ENCODE peak calls at places on chromosome 22, in seven cellular contexts. G, B, T, W, K, A and E are unnamed samples.

GRCh38 chr22:33864723-33865130 is 55.5 kb downstream of the LARGE1 start:
- DNase-seq in T (no peak), W (peak), K (no peak), G (no peak), A (peak), B (no peak), E (no peak)

GRCh38 chr22:27918351-27919221 is 470 bp downstream of the PITPNB start:
- DNase-seq in B (peak), G (peak), A (peak), W (peak), T (no peak), K (no peak), E (peak)

GRCh38 chr22:31926086-31926485 is 18.2 kb upstream of the YWHAH start:
- DNase-seq in B (no peak), A (no peak), K (no peak), T (no peak), W (no peak), G (no peak), E (no peak)

GRCh38 chr22:42905702-42906183 is 48.7 kb upstream of the ARFGAP3 start:
- DNase-seq in T (no peak), W (no peak), K (no peak), G (no peak), A (peak), B (no peak), E (no peak)

GRCh38 chr22:26259510-26259909 is 90.2 kb downstream of the SEZ6L start:
- DNase-seq in T (peak), G (peak), K (peak), W (peak), A (no peak), B (peak), E (no peak)

GRCh38 chr22:37880668-37881440 is 25.2 kb upstream of the MICALL1 start:
- DNase-seq in B (no peak), A (no peak), W (peak), K (no peak), T (no peak), G (no peak), E (no peak)

GRCh38 chr22:36153756-36154155 is 6.8 kb downstream of the APOL3 start:
- DNase-seq in A (no peak), T (no peak), G (no peak), B (no peak), K (no peak), W (no peak), E (no peak)

GRCh38 chr22:22684605-22685561 is 40.5 kb downstream of the GGTLC2 start:
- DNase-seq in G (no peak), K (no peak), A (peak), B (peak), W (peak), T (no peak), E (no peak)

GRCh38 chr22:38317995-38318715 is 922 bp upstream of the CSNK1E start:
- DNase-seq in B (peak), W (peak), T (no peak), K (peak), A (peak), G (no peak), E (peak)

GRCh38 chr22:27431896-27432295 is 369.7 kb downstream of the MN1 start:
- DNase-seq in A (no peak), W (no peak), B (no peak), K (no peak), T (no peak), G (no peak), E (no peak)

GRCh38 chr22:33883561-33883960 is 36.7 kb downstream of the LARGE1 start:
- DNase-seq in G (no peak), A (no peak), W (no peak), T (no peak), K (no peak), B (no peak), E (no peak)

GRCh38 chr22:37781434-37782059 is 26.2 kb upstream of the GCAT start:
- DNase-seq in W (no peak), K (no peak), G (no peak), T (no peak), A (peak), B (peak), E (no peak)

GRCh38 chr22:50678651-50679521 is 6.3 kb downstream of the SHANK3 start:
- DNase-seq in A (no peak), W (no peak), B (no peak), G (no peak), T (no peak), K (no peak), E (no peak)

GRCh38 chr22:17785185-17786184 is 11.2 kb upstream of the BID start:
- DNase-seq in W (peak), A (peak), B (peak), T (peak), K (peak), G (no peak), E (peak)

GRCh38 chr22:38180841-38181452 is 683 bp downstream of the PLA2G6 start:
- DNase-seq in T (no peak), A (peak), W (peak), B (no peak), G (no peak), K (no peak), E (no peak)

GRCh38 chr22:29641781-29642355 is 38.4 kb downstream of the NF2 start:
- DNase-seq in A (no peak), W (no peak), K (no peak), G (no peak), B (no peak), T (no peak), E (no peak)

GRCh38 chr22:43013355-43014061 is 1.4 kb downstream of the PACSIN2 start:
- DNase-seq in G (no peak), A (no peak), B (peak), T (no peak), W (no peak), K (no peak), E (no peak)

GRCh38 chr22:27238935-27239510 is 562.5 kb downstream of the MN1 start:
- DNase-seq in K (no peak), G (peak), W (peak), T (no peak), B (no peak), A (peak), E (peak)

GRCh38 chr22:27019827-27020226 is 362.4 kb downstream of the MIAT start:
- DNase-seq in G (no peak), T (peak), B (no peak), W (no peak), K (no peak), A (no peak), E (no peak)

GRCh38 chr22:17113600-17113999 is 7.6 kb downstream of the TMEM121B start:
- DNase-seq in T (no peak), K (no peak), B (no peak), A (no peak), W (no peak), G (no peak), E (no peak)

GRCh38 chr22:26318975-26319374 is 110.1 kb upstream of the ASPHD2 start:
- DNase-seq in B (no peak), T (no peak), G (no peak), W (peak), A (no peak), K (no peak), E (no peak)

GRCh38 chr22:35480627-35481565 is 59.7 kb upstream of the RASD2 start:
- DNase-seq in G (no peak), T (no peak), K (no peak), B (no peak), A (no peak), W (no peak), E (no peak)

GRCh38 chr22:36249160-36249559 is 3.8 kb upstream of the APOL1 start:
- DNase-seq in B (no peak), W (no peak), A (no peak), K (no peak), T (no peak), G (no peak), E (no peak)

GRCh38 chr22:50376064-50376747 is 33.1 kb downstream of the PPP6R2 start:
- DNase-seq in K (no peak), B (no peak), A (no peak), G (no peak), W (no peak), T (no peak), E (no peak)

GRCh38 chr22:30582051-30582450 is 7.6 kb upstream of the GAL3ST1 start:
- DNase-seq in K (no peak), B (no peak), G (no peak), W (no peak), A (no peak), T (no peak), E (no peak)

GRCh38 chr22:26905076-26905475 is 247.7 kb downstream of the MIAT start:
- DNase-seq in W (no peak), K (no peak), B (no peak), T (no peak), A (no peak), G (no peak), E (no peak)

GRCh38 chr22:36467042-36467810 is 14.2 kb downstream of the TXN2 start:
- DNase-seq in T (no peak), K (peak), A (no peak), B (no peak), W (peak), G (peak), E (no peak)

GRCh38 chr22:28116261-28116673 is 197.2 kb upstream of the PITPNB start:
- DNase-seq in T (no peak), G (peak), A (no peak), W (peak), B (no peak), K (no peak), E (no peak)

GRCh38 chr22:27603823-27604190 is 197.7 kb downstream of the MN1 start:
- DNase-seq in K (no peak), T (no peak), W (peak), B (no peak), A (no peak), G (peak), E (no peak)

GRCh38 chr22:46971141-46971775 is 208.8 kb downstream of the TBC1D22A start:
- DNase-seq in K (no peak), B (no peak), G (peak), W (peak), T (no peak), A (peak), E (no peak)

GRCh38 chr22:25774575-25775026 is 32.6 kb downstream of the MYO18B start:
- DNase-seq in G (no peak), K (no peak), B (no peak), A (no peak), W (no peak), T (no peak), E (no peak)

GRCh38 chr22:30196867-30197336 is 49.7 kb downstream of the LIF start:
- DNase-seq in A (no peak), T (no peak), B (no peak), G (no peak), W (no peak), K (no peak), E (no peak)

GRCh38 chr22:48973694-48974041 is 854.0 kb downstream of the BRD1 start:
- DNase-seq in A (no peak), T (no peak), B (no peak), W (no peak), G (no peak), K (no peak), E (no peak)

GRCh38 chr22:48972979-48973693 is 854.5 kb downstream of the BRD1 start:
- DNase-seq in G (no peak), B (no peak), T (no peak), K (no peak), W (no peak), A (no peak), E (no peak)

DNA sequence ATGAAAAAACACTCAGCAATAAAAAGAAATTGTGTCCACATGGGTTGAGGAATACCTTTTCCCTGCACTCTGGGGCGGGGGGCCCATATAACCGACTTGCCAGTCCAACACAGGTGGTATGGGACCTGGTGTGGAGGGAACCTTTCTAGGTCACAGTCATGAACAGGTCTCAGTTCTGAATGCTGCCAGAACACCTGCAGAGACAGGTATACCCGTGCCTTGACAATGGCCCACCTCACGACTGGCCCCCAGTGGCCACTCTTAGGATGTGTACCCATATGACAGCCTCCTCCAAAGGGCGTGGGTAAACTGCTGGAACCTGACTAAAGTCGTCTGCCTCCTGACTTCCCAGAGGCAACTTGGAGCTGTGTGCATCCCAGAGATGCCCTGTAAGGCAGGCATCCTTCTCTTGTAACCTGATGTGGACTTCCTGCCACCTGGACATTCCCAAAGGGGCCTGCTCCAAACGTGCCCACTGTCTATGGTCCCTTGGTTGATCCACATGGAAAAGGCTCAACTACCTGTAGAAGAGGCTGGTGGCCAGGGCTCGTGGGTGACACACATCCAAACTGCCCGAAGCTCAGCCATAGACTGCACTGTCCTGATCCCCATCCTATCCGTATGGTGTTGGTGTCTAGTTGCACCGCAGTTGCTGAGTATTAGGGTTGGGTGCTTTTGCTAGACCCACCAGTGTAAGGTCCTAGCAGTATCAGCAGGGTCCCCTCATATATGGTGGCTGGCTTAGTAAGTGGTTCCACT is 859.3 kb downstream of the BRD1 start:
- DNase-seq in W (no peak), B (no peak), G (peak), K (peak), A (no peak), T (no peak), E (no peak)
- TF ChIP-seq CTCF in W (no peak), B (no peak), G (no peak), K (peak), A (peak), T (peak), E (no peak)

GRCh38 chr22:20121856-20122415 is 4.9 kb upstream of the TRMT2A start:
- DNase-seq in B (no peak), A (no peak), W (no peak), K (no peak), G (no peak), T (no peak), E (no peak)
- TF ChIP-seq CTCF in B (no peak), A (no peak), W (no peak), K (no peak), G (no peak), T (no peak), E (no peak)

GRCh38 chr22:39433476-39434242 is 23.2 kb upstream of the MGAT3 start:
- DNase-seq in T (no peak), K (no peak), W (no peak), G (no peak), B (no peak), A (no peak), E (no peak)
- TF ChIP-seq CTCF in T (no peak), K (no peak), W (no peak), G (no peak), B (no peak), A (no peak), E (no peak)

DNA sequence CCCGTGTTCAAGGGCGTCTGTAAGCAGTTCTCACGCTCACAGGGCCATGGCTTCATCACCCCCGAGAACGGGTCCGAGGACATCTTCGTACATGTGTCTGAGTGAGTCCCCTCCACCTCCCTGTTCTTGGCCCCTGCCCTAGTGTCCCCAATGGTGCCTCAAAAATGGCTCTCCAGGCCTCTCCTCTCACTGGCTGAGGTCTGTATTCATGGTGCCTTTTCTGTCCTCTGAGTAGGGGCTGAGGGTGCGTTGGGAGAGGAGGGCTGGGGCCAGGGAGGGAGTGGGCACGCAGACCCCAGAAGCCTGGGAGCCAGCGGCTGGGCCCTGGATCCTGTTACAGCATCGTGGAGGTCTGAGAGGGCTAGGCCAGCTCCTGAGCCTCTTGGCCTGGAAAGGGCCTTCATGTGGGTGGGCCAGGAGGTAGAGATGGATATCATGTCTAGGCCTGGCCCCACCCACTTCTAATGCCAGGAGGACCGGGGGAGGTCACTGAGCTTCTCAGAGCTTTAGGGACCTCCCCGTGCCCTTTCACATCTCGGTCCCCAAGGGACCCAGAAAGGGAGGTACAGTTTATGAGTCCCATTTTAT is 13.0 kb downstream of the CSDC2 start:
- DNase-seq in A (no peak), K (no peak), B (no peak), T (no peak), W (no peak), G (no peak), E (no peak)
- TF ChIP-seq CTCF in A (no peak), K (no peak), B (no peak), T (no peak), W (no peak), G (no peak), E (no peak)

GRCh38 chr22:24707477-24707816 is 67.1 kb downstream of the PIWIL3 start:
- DNase-seq in T (no peak), A (no peak), B (peak), G (no peak), W (no peak), K (peak), E (no peak)
- TF ChIP-seq CTCF in T (peak), A (no peak), B (no peak), G (no peak), W (no peak), K (no peak), E (no peak)

GRCh38 chr22:45816771-45817170 is 145.1 kb downstream of the ATXN10 start:
- DNase-seq in W (no peak), G (no peak), T (no peak), B (no peak), A (no peak), K (no peak), E (no peak)
- TF ChIP-seq CTCF in W (no peak), G (no peak), T (no peak), B (no peak), A (no peak), K (no peak), E (no peak)

GRCh38 chr22:21651521-21652009 is 9.5 kb downstream of the SDF2L1 start:
- DNase-seq in K (no peak), T (no peak), A (peak), B (no peak), G (no peak), W (no peak), E (no peak)

GRCh38 chr22:21652010-21652546 is 10.0 kb downstream of the SDF2L1 start:
- DNase-seq in B (peak), W (peak), A (peak), G (peak), T (no peak), K (peak), E (peak)

GRCh38 chr22:21650280-21650679 is 8.2 kb downstream of the SDF2L1 start:
- DNase-seq in K (no peak), G (no peak), A (no peak), B (no peak), T (no peak), W (no peak), E (no peak)

GRCh38 chr22:21650823-21651520 is 8.9 kb downstream of the SDF2L1 start:
- DNase-seq in T (no peak), A (no peak), G (no peak), W (no peak), K (no peak), B (no peak), E (no peak)

GRCh38 chr22:21652547-21653545 is 10.7 kb downstream of the SDF2L1 start:
- DNase-seq in A (no peak), W (no peak), B (no peak), T (no peak), K (no peak), G (no peak), E (no peak)
- TF ChIP-seq CTCF in A (no peak), W (no peak), B (no peak), T (no peak), K (no peak), G (no peak), E (no peak)

GRCh38 chr22:44260216-44261035 is 52.3 kb downstream of the SHISAL1 start:
- DNase-seq in T (no peak), K (no peak), B (no peak), W (no peak), G (no peak), A (no peak), E (peak)

GRCh38 chr22:44261861-44262595 is 50.7 kb downstream of the SHISAL1 start:
- DNase-seq in G (no peak), T (no peak), W (no peak), B (no peak), A (no peak), K (no peak), E (no peak)

GRCh38 chr22:44256860-44257560 is 55.7 kb downstream of the SHISAL1 start:
- DNase-seq in G (no peak), A (no peak), K (no peak), B (no peak), W (no peak), T (no peak), E (no peak)

GRCh38 chr22:44261164-44261860 is 51.4 kb downstream of the SHISAL1 start:
- DNase-seq in W (no peak), K (no peak), G (no peak), T (no peak), B (no peak), A (no peak), E (peak)

DNA sequence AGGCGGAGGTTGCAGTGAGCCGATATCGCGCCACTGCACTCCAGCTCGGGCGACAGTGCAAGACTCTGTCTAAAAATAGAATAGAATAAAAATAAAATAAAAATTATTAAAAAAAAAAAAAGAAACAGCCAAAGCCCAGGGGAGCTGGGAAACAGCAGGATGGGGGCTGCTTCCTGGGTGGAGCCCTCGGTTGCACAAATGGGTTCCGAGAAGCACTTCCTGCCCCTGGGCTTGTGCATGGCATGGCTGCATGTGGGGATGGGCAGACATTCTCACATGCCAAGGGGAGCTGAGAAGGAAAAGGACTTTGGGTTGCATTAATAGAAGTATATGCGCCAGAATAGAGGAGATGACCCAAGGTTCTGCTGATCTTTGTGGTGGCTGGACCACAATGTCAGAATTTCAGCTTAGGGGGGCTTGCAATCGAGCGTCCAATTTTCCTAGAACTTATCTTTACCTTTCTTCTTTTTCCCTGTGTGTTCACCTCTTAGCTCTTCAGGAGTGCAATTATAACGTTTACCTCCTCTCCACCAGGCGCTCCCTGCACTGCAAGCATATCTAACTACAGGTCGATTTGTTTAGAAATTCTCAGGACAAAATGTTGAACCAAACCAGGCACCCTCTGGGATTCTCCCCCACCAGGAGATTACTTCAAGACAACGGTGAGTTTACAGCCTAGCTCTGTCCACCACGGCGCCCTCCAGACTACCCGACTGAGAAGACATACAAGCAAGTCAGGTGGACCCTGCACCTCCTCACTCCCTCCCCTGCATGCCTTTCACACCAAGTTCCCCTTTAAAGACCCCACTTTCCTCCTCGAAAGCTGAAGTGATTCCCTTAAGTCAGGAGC is 53.2 kb downstream of the SHISAL1 start:
- DNase-seq in B (no peak), T (no peak), W (no peak), K (no peak), G (no peak), A (no peak), E (no peak)
- TF ChIP-seq CTCF in B (no peak), T (no peak), W (no peak), K (no peak), G (no peak), A (no peak), E (no peak)